ENCODE peak calls at places on chromosome 4, in seven cellular contexts. A is tibial nerve, C is GM23248, Z is aorta, W is SJCRH30, J is Panc1, N is HCT116. U is an unnamed sample. For H3K36me3 and H3K9me3, the result is how much of the 10 kb centered on the place peaks cover.

GRCh38 chr4:82811838-82812672 is 13.5 kb upstream of the SCD5 start:
- DNase-seq in Z (no peak), C (no peak), J (no peak), W (no peak), N (no peak), A (no peak), U (no peak)

GRCh38 chr4:152150214-152150613 is 385.7 kb downstream of the FBXW7 start:
- DNase-seq in W (no peak), J (no peak), N (no peak), C (no peak), A (no peak), Z (no peak), U (no peak)

GRCh38 chr4:41976775-41977516 is 4.6 kb upstream of the DCAF4L1 start:
- DNase-seq in W (no peak), J (no peak), N (no peak), Z (no peak), C (no peak), A (no peak), U (no peak)

GRCh38 chr4:55866973-55867574 is 13.6 kb downstream of the EXOC1 start:
- DNase-seq in A (no peak), Z (no peak), W (peak), C (peak), J (no peak), N (peak), U (no peak)

GRCh38 chr4:80637190-80637589 is 301.7 kb downstream of the CFAP299 start:
- DNase-seq in Z (no peak), C (no peak), N (no peak), A (no peak), W (no peak), J (no peak), U (no peak)

GRCh38 chr4:118927976-118928375 is 39.3 kb downstream of the SYNPO2 start:
- DNase-seq in J (no peak), W (no peak), Z (peak), N (no peak), C (no peak), A (no peak), U (no peak)

GRCh38 chr4:130424211-130424610 is 1328.3 kb downstream of the C4orf33 start:
- DNase-seq in J (no peak), C (no peak), W (no peak), A (no peak), N (no peak), Z (no peak), U (no peak)

GRCh38 chr4:22743290-22743689 is 50.6 kb downstream of the GBA3 start:
- DNase-seq in J (no peak), N (no peak), W (no peak), A (no peak), Z (no peak), C (no peak), U (no peak)

GRCh38 chr4:41373221-41373620 is 116.5 kb downstream of the UCHL1 start:
- DNase-seq in C (no peak), W (no peak), J (no peak), A (no peak), N (no peak), Z (no peak), U (no peak)

GRCh38 chr4:37441231-37442061 is 196.9 kb downstream of the NWD2 start:
- DNase-seq in J (no peak), Z (no peak), N (peak), W (no peak), C (no peak), A (no peak), U (no peak)

GRCh38 chr4:173167793-173168395 is 717 bp upstream of the GALNT7 start:
- DNase-seq in Z (no peak), C (peak), N (peak), J (no peak), A (no peak), W (peak), U (no peak)

GRCh38 chr4:124044867-124045266 is 648.3 kb downstream of the SPRY1 start:
- DNase-seq in A (no peak), N (no peak), J (no peak), Z (no peak), C (no peak), W (no peak), U (no peak)
- H3K36me3 ChIP-seq in A (under half), N (under half), J (under half), Z (under half), C (under half), W (under half), U (under half)

DNA sequence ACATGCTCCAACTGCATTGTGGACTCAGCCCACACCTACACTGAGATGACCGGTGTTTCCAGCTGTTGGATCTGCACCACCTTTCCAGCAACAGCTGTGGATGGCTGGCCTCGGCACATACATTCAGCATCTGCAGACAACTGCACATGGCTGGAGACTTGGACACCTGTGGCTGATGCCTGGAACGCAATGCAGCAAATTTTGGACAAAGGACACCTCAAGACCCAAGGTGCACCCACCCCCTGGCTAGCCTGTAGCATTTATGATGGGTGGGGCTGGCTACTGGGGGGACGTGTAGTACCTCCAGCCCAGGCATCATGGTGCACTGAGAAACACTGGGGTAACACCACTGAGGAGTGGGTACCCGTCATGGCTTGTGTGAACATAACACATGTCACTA is 57.3 kb upstream of the CCDC149 start:
- DNase-seq in Z (no peak), W (no peak), J (no peak), N (no peak), A (no peak), C (no peak), U (no peak)
- H3K9me3 ChIP-seq in Z (under half), W (under half), J (under half), N (under half), A (under half), C (under half), U (under half)

DNA sequence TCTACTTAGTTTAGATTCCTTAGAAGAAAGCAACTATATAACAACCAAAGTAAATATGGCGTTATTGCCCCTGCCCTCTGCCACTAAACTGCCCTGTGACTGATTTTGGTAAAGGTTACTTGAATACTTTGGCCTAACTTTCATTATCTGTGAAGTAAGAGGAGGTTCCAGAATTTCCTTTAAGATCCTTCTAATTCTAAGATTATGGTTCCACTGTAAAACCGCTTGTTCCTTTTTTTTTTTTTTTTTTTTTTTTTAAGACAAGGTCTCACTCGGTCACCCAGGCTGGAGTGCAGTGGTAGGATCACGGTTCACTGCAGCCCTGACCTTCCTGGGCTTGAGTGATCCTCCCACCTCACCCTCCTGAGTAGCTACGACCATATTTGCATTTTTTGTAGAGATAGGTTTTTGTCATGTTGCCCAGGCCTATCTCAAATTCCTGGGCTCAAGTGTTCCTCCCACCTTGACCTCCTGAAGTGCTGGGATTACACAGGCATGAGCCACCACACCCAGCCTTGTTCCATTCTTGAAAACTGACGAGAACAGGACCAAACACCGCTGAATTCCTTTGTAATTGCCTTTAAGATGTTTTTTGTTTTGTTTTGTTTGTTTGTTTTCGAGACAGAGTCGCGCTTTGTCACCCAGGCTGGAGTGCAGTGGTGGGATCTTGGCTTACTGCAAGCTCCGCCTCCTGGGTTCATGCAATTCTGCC is 7.0 kb downstream of the PDS5A start:
- DNase-seq in W (no peak), N (peak), Z (peak), C (no peak), J (peak), A (no peak), U (no peak)
- H3K27ac ChIP-seq in W (no peak), N (peak), Z (no peak), C (no peak), J (peak), A (no peak), U (peak)

DNA sequence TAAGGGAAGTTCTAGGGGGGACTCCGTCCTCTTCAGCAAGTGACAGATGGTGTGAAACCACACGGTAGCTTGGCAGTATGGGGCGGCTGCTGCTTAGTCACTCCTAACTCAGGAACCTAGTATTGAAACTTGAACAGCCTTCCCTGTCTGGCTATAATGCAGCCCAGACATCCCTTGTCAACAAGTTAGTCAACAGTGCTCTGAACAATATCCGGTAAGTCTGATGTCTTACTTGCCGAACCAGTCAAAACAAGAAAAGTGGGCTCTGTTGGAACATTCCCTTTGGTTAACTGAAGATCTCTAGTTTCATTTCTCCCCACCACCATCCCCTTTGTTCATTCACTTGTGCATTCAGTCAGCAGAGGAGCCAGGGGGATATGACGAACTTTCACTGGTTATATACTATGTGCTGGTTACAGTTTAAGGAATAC is 18.7 kb upstream of the CXCL13 start:
- DNase-seq in W (peak), A (no peak), J (no peak), N (no peak), Z (no peak), C (peak), U (no peak)
- H3K36me3 ChIP-seq in W (under half), A (under half), J (under half), N (under half), Z (under half), C (under half), U (under half)

GRCh38 chr4:91826186-91826585 is 477.6 kb upstream of the GRID2 start:
- DNase-seq in J (no peak), Z (no peak), N (no peak), A (no peak), W (no peak), C (no peak), U (no peak)

GRCh38 chr4:91824773-91825172 is 479.0 kb upstream of the GRID2 start:
- DNase-seq in Z (no peak), C (no peak), W (no peak), N (no peak), A (no peak), J (no peak), U (no peak)

GRCh38 chr4:91830681-91831395 is 472.9 kb upstream of the GRID2 start:
- DNase-seq in C (no peak), W (no peak), J (no peak), N (no peak), Z (no peak), A (no peak), U (no peak)

GRCh38 chr4:91827914-91828313 is 475.9 kb upstream of the GRID2 start:
- DNase-seq in N (no peak), J (no peak), W (no peak), A (no peak), C (no peak), Z (no peak), U (no peak)

GRCh38 chr4:91829531-91829930 is 474.2 kb upstream of the GRID2 start:
- DNase-seq in J (no peak), A (no peak), W (no peak), C (no peak), N (no peak), Z (no peak), U (no peak)
- H3K9me3 ChIP-seq in J (under half), A (under half), W (under half), C (under half), N (under half), Z (under half), U (under half)

GRCh38 chr4:143021384-143021783 is 163.3 kb upstream of the USP38 start:
- DNase-seq in A (no peak), C (no peak), J (no peak), Z (no peak), W (no peak), N (no peak), U (no peak)
- H3K27ac ChIP-seq in A (no peak), C (no peak), J (no peak), Z (no peak), W (no peak), N (no peak), U (no peak)

DNA sequence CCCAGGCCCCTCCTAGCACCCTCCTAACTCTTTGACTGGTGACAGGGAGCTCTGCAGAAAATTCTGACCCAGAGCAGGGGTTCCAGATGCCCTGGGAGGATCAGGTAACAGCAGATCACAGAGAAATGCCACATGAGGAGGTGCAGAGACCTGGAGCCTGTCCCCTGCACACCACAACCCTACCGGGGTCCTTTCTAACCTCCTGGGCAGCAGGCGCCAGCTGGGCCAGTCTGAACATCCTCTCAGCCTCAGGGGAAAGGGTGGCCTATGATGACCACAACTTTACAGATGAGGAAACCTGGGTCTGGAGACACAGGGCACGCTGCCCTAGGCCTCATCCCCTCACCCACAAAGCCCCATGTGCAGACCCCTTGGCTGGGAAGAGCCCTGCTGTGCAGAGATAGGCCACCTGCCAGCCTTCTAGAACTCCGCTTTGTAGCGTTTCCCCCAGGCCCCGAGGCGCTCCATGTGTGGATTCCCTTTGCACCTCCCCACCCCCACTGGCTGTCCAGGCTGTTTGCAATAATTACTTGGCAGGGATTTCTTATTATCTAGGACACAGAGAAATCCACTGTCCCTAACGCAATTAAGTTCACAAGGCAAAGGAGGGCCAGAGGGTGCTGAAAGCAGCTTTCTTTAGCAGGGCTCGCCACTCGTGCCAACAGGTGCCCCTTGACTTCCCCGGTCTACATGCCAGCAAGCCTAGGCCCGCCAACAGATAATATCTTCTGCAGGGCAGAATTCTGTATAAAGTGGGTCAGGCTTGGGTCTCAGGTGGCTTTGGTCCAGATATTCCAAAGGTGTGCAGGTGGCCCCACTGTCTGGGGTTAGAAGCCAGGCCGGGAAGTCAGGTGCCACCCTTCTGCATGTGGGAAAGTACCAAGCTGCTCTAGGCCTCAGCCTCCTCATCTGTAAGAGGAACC is 36.4 kb downstream of the WDR1 start:
- DNase-seq in J (no peak), Z (peak), C (no peak), N (no peak), A (no peak), W (no peak), U (no peak)
- H3K36me3 ChIP-seq in J (under half), Z (half or more), C (half or more), N (under half), A (half or more), W (half or more), U (half or more)

GRCh38 chr4:256492-256891 is 48.8 kb downstream of the ZNF732 start:
- DNase-seq in J (no peak), W (no peak), N (no peak), Z (no peak), C (no peak), A (no peak), U (no peak)

GRCh38 chr4:253936-254756 is 51.1 kb downstream of the ZNF732 start:
- DNase-seq in W (no peak), J (no peak), C (no peak), A (no peak), Z (no peak), N (no peak), U (no peak)

DNA sequence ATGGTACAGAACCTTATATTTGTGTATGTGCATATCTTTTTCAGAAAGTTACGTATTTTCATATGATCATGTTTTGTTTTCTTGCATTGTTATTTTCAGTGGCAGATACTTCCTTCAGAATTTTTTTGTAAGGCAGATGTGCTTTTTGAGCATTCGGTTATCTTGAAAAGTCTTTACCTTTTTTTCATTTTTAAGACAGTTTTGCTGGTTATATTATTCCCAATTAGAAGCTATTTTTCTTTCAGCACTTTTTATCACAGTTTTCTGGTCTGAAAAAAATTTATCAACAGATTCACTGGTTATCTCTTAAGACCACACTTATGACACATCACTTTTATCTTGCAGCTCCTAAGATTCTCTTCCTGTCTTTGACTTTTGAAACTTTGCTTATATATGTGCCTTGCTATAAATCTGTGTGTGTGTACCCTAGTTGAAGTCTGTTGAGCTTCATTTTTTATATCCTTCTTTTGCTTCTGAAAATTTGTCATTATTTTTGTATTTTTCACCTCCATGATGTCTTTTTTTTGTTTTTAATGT is 53.1 kb downstream of the ZNF732 start:
- DNase-seq in Z (no peak), N (no peak), C (no peak), W (no peak), J (no peak), A (no peak), U (no peak)
- H3K9me3 ChIP-seq in Z (under half), N (under half), C (under half), W (under half), J (under half), A (under half), U (half or more)

U was measured in right atrium auricular region.